ENCODE peak calls at places on chromosomes 16 and 17, in six cellular contexts. K is upper lobe of right lung, Y is stomach, W is iPS DF 6.9, G is neural progenitor cell, M is GM23338. U is an unnamed sample. For H3K4me1, the result is how much of the 10 kb centered on the place peaks cover.

GRCh38 chr16:85199069-85199725 is 86.9 kb upstream of the CIBAR2 start:
- DNase-seq in K (no peak), Y (no peak), W (no peak), G (no peak), M (no peak), U (no peak)

GRCh38 chr16:56351481-56351880 is 73.9 kb downstream of the AMFR start:
- DNase-seq in K (peak), Y (no peak), W (no peak), G (no peak), M (no peak), U (no peak)

GRCh38 chr16:16092925-16093624 is 130.2 kb downstream of the ABCC6 start:
- DNase-seq in K (no peak), Y (peak), W (no peak), G (no peak), M (no peak), U (no peak)

GRCh38 chr16:10957771-10958486 is 13.6 kb downstream of the CLEC16A start:
- DNase-seq in K (no peak), Y (no peak), W (no peak), G (no peak), M (no peak), U (no peak)

GRCh38 chr17:80138856-80139426 is 8.0 kb downstream of the EIF4A3 start:
- DNase-seq in K (no peak), Y (peak), W (no peak), G (no peak), M (no peak), U (no peak)

GRCh38 chr17:79395046-79395445 is 215.8 kb downstream of the RBFOX3 start:
- DNase-seq in K (no peak), Y (no peak), W (no peak), G (no peak), M (no peak), U (no peak)

GRCh38 chr16:81597079-81597658 is 152.6 kb downstream of the CMIP start:
- DNase-seq in K (no peak), Y (no peak), W (no peak), G (no peak), M (no peak), U (no peak)

GRCh38 chr17:1752425-1752941 is 9.4 kb upstream of the SERPINF1 start:
- DNase-seq in K (peak), Y (no peak), W (no peak), G (no peak), M (peak), U (no peak)

GRCh38 chr16:73022534-73022933 is 25.4 kb downstream of the ZFHX3 start:
- DNase-seq in K (no peak), Y (no peak), W (no peak), G (no peak), M (no peak), U (no peak)

GRCh38 chr17:57760001-57760400 is 14.9 kb upstream of the CCDC182 start:
- DNase-seq in K (no peak), Y (no peak), W (no peak), G (no peak), M (no peak), U (no peak)

GRCh38 chr16:9827062-9827752 is 355.0 kb downstream of the GRIN2A start:
- DNase-seq in K (no peak), Y (no peak), W (no peak), G (peak), M (peak), U (no peak)

GRCh38 chr16:57186630-57187507 is 740 bp downstream of the RSPRY1 start:
- DNase-seq in K (no peak), Y (no peak), W (no peak), G (peak), M (peak), U (no peak)

DNA sequence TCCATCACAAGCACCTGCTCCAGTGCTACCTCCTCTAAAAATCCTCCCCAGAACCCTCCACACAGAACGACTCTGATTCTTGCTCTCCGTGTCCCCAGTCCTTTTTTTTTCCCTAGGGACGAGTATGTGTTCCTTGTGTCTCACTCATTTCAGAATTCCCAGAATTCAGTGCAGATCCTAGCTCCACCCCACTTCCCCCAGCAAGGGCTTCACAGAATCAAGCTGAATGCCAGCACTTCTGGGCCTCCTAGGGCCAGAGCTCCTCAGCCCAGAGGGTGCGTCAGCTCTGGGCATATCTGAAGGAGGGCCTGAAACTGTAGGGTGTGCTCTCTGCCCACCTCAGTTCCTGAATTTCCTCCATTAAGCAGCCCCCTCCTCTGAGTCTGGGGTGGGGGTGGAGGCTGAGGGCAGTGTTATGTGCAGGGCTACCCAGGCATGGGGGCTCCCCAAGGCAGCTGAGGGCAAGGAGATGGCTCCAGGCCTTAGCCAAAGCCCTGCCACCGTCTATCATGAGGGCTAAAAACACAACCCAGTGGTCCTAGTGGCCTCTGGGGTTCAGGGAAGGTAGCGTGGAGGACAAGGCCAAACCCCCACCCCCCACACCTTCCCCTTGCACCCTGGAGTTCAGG is 6.5 kb downstream of the UNC119 start:
- DNase-seq in K (no peak), Y (no peak), W (no peak), G (no peak), M (no peak), U (no peak)
- H3K4me1 ChIP-seq in K (under half), Y (under half), W (under half), G (under half), M (under half), U (under half)

DNA sequence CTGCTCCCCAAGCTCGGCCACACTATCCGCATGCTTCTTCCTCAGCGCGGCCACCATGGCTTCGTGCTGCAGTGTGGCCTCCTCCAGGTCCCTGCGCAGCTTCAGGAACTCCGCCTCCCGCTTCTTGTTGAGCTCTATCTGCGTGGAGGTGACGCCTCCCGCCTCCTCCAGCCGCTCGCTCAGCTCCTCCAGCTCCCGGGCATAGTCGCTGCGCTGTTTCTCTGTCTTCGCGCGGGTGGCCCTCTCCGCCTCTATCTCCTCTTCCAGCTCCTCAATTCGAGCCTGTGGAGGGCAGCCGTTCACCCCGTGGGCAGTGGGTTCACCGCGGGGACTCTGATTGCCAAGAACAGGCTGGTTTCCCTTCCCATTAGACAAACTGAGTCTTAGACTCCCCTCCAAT is 19.0 kb downstream of the MYH3 start:
- DNase-seq in K (no peak), Y (no peak), W (no peak), G (no peak), M (no peak), U (no peak)
- H3K27ac ChIP-seq in K (no peak), Y (no peak), W (no peak), G (no peak), M (no peak), U (no peak)

DNA sequence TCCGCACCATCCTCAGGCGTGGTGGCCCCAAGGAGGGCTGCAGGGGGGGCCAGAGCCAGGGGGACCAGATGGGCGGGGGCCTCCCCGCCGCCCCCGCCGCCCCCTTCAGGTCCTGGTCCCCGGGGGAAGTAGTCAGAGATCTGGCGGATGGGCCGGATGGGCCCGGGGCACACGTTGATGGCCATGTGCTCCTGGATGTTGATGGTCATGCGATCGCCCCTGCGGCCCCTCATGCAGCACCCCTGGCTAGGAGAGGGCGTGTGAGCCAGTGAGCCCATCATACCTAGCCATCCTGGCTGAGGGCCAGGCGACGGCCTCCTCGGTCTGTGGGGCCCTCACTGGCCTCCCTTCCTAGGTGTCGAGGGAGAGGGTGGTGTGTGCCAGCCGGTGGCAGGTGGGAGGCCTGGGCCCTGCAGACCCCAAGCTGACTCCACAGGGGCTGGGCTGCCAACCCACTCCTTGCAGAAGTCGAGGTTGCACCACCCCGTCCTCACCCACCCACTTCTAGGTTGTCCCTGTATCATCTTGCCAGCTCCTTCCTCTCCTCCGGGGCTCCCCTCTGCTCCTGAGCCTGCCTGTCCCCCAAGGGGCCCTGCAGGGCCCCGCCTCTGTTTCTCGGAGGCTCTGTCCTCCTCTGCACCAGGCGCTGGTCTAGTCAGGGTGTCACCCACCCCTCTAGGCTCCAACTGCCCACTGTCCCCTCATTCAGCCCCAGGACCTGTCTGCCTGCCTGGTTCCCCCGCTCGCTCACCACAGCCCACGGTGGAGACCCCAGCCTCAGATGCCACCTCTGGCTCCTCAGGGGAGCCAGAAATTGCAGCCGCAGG is 624 bp downstream of the DOC2A start:
- DNase-seq in K (no peak), Y (no peak), W (no peak), G (no peak), M (peak), U (no peak)
- H3K4me3 ChIP-seq in K (peak), Y (peak), W (peak), G (peak), M (peak), U (peak)

GRCh38 chr17:6660101-6660500 is 8.5 kb downstream of the C17orf100 start:
- DNase-seq in K (no peak), Y (no peak), W (no peak), G (no peak), M (no peak), U (no peak)
- H3K4me1 ChIP-seq in K (under half), Y (under half), W (under half), G (under half), M (under half), U (under half)

DNA sequence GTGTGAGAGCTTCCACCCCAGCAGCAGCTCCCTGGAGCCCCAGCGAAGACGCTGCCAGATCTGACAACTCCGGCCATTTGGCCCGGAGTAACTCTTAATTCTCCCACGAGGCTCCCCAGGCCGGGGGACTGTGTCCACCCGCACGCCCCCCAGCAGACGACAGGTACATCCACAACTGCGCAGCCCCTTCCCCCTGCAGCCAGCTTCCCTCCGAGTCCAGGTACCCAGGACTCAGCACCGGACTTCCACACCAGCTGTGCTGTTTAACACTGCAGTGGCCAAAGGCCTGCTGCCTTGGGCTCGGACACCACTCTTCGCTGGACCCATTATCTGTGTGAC is 7.2 kb downstream of the SYNGR2 start:
- DNase-seq in K (no peak), Y (no peak), W (no peak), G (no peak), M (no peak), U (no peak)
- H3K27ac ChIP-seq in K (peak), Y (peak), W (no peak), G (no peak), M (peak), U (no peak)

U was measured in effector memory CD4-positive, alpha-beta T cell.